ENCODE peak calls at places on chromosome 5, in five cellular contexts. I, C, D, T and S are unnamed samples.
A peak's percentile ranks its signal among the peaks of the same experiment; 100 is the strongest.

GRCh38 chr5:13019729-13020128 is 924.8 kb downstream of the DNAH5 start:
- DNase-seq in I (no peak), C (no peak), D (no peak), T (no peak), S (no peak)

GRCh38 chr5:65620021-65620420 is 4.1 kb downstream of the TRIM23 start:
- DNase-seq in I (no peak), C (no peak), D (peak; percentile 2), T (no peak), S (no peak)

GRCh38 chr5:146647656-146648199 is 131.7 kb upstream of the GPR151 start:
- DNase-seq in I (no peak), C (no peak), D (no peak), T (no peak), S (no peak)

GRCh38 chr5:154199263-154199662 is 8.7 kb downstream of the GALNT10 start:
- DNase-seq in I (no peak), C (no peak), D (no peak), T (no peak), S (no peak)

GRCh38 chr5:77590347-77590746 is 48.2 kb downstream of the OTP start:
- DNase-seq in I (peak; percentile 36), C (no peak), D (no peak), T (no peak), S (no peak)

GRCh38 chr5:23450187-23450586 is 57.2 kb upstream of the PRDM9 start:
- DNase-seq in I (no peak), C (no peak), D (no peak), T (no peak), S (no peak)

GRCh38 chr5:6568909-6569308 is 63.9 kb downstream of the NSUN2 start:
- DNase-seq in I (no peak), C (no peak), D (no peak), T (no peak), S (no peak)

GRCh38 chr5:158849219-158849791 is 250.4 kb downstream of the EBF1 start:
- DNase-seq in I (no peak), C (no peak), D (no peak), T (no peak), S (no peak)

GRCh38 chr5:79535477-79536192 is 21.7 kb upstream of the HOMER1 start:
- DNase-seq in I (peak; percentile 14), C (no peak), D (peak; percentile 26), T (no peak), S (no peak)

GRCh38 chr5:179261301-179262125 is 83.7 kb downstream of the ADAMTS2 start:
- DNase-seq in I (no peak), C (no peak), D (peak; percentile 68), T (no peak), S (no peak)

GRCh38 chr5:86797677-86798076 is 179.9 kb downstream of the COX7C start:
- DNase-seq in I (no peak), C (no peak), D (no peak), T (no peak), S (no peak)

GRCh38 chr5:144040615-144041394 is 129.7 kb downstream of the YIPF5 start:
- DNase-seq in I (no peak), C (no peak), D (no peak), T (no peak), S (no peak)

GRCh38 chr5:96195053-96195452 is 233.4 kb upstream of the ELL2 start:
- DNase-seq in I (no peak), C (no peak), D (no peak), T (no peak), S (no peak)

GRCh38 chr5:60996368-60996767 is 51.4 kb downstream of the NDUFAF2 start:
- DNase-seq in I (no peak), C (no peak), D (no peak), T (no peak), S (no peak)

GRCh38 chr5:108233617-108234016 is 148.3 kb downstream of the FBXL17 start:
- DNase-seq in I (no peak), C (no peak), D (no peak), T (no peak), S (no peak)

GRCh38 chr5:124079062-124079461 is 567.1 kb downstream of the CSNK1G3 start:
- DNase-seq in I (no peak), C (no peak), D (no peak), T (no peak), S (no peak)

GRCh38 chr5:100505984-100506670 is 29.0 kb upstream of the FAM174A start:
- DNase-seq in I (no peak), C (no peak), D (peak; percentile 93), T (no peak), S (peak; percentile 47)

GRCh38 chr5:172647341-172648007 is 6.4 kb downstream of the NEURL1B start:
- DNase-seq in I (no peak), C (no peak), D (no peak), T (no peak), S (no peak)

GRCh38 chr5:73625905-73626811 is at the start of gene ARHGEF28:
- DNase-seq in I (peak; percentile 5), C (no peak), D (peak; percentile 47), T (no peak), S (no peak)

GRCh38 chr5:142186821-142187594 is 78.4 kb downstream of the NDFIP1 start:
- DNase-seq in I (no peak), C (no peak), D (peak; percentile 72), T (no peak), S (no peak)

GRCh38 chr5:123450114-123450513 is 26.9 kb upstream of the CEP120 start:
- DNase-seq in I (no peak), C (no peak), D (no peak), T (no peak), S (no peak)

GRCh38 chr5:143177263-143177994 is 226.1 kb downstream of the NR3C1 start:
- DNase-seq in I (no peak), C (no peak), D (peak; percentile 59), T (no peak), S (peak; percentile 38)

GRCh38 chr5:15643731-15644130 is 143.8 kb downstream of the FBXL7 start:
- DNase-seq in I (no peak), C (no peak), D (no peak), T (no peak), S (no peak)

GRCh38 chr5:173707392-173707791 is 90.9 kb upstream of the BOD1 start:
- DNase-seq in I (no peak), C (no peak), D (peak; percentile 72), T (no peak), S (peak; percentile 61)

GRCh38 chr5:61277190-61277589 is 54.9 kb upstream of the ZSWIM6 start:
- DNase-seq in I (peak; percentile 46), C (no peak), D (peak; percentile 69), T (peak; percentile 6), S (no peak)

GRCh38 chr5:139842321-139842720 is 46.7 kb downstream of the PSD2 start:
- DNase-seq in I (no peak), C (no peak), D (no peak), T (no peak), S (no peak)

GRCh38 chr5:116563909-116564308 is 10.7 kb downstream of the SEMA6A start:
- DNase-seq in I (no peak), C (no peak), D (no peak), T (no peak), S (no peak)

GRCh38 chr5:107476783-107477182 is 194.0 kb downstream of the EFNA5 start:
- DNase-seq in I (no peak), C (no peak), D (peak; percentile 80), T (no peak), S (no peak)

GRCh38 chr5:117207088-117207668 is 632.6 kb upstream of the SEMA6A start:
- DNase-seq in I (no peak), C (no peak), D (no peak), T (no peak), S (no peak)

GRCh38 chr5:41921874-41922273 is 3.2 kb upstream of the FBXO4 start:
- DNase-seq in I (no peak), C (no peak), D (peak; percentile 11), T (no peak), S (no peak)

GRCh38 chr5:175393922-175394321 is 50.1 kb downstream of the DRD1 start:
- DNase-seq in I (no peak), C (no peak), D (no peak), T (no peak), S (no peak)

GRCh38 chr5:171810217-171810616 is 24.6 kb downstream of the SMIM23 start:
- DNase-seq in I (no peak), C (no peak), D (no peak), T (no peak), S (no peak)

GRCh38 chr5:132392978-132393825 is 23.7 kb downstream of the SLC22A5 start:
- DNase-seq in I (no peak), C (no peak), D (no peak), T (no peak), S (no peak)

GRCh38 chr5:42691413-42691861 is 65.2 kb upstream of the CCDC152 start:
- DNase-seq in I (no peak), C (no peak), D (peak; percentile 5), T (no peak), S (no peak)

GRCh38 chr5:136799806-136800372 is 434.5 kb upstream of the TRPC7 start:
- DNase-seq in I (no peak), C (no peak), D (no peak), T (no peak), S (no peak)

GRCh38 chr5:171660438-171660837 is 125.2 kb upstream of the SMIM23 start:
- DNase-seq in I (no peak), C (no peak), D (no peak), T (no peak), S (no peak)